ENCODE peak calls at places on chromosomes 13 and 19, in five cellular contexts. Z is neural progenitor cell, M is fibroblast of lung, Y is endothelial cell of umbilical vein, O is GM23338. B is an unnamed sample.

GRCh38 chr13:43159007-43159406 is 135.6 kb downstream of the DNAJC15 start:
- DNase-seq in O (peak), M (peak), Y (peak), Z (no peak), B (no peak)

GRCh38 chr19:1251503-1252220 is 3.3 kb downstream of the MIDN start:
- DNase-seq in Y (peak), M (no peak), O (no peak), Z (peak), B (peak)

GRCh38 chr13:109156181-109156935 is 526.9 kb downstream of the MYO16 start:
- DNase-seq in M (peak), Z (no peak), O (no peak), Y (peak), B (no peak)

GRCh38 chr19:5292843-5293606 is 47.6 kb downstream of the PTPRS start:
- DNase-seq in O (peak), M (peak), Y (peak), Z (peak), B (peak)

GRCh38 chr13:29901714-29902631 is 51.6 kb upstream of the UBL3 start:
- DNase-seq in M (peak), Z (no peak), O (no peak), Y (peak), B (peak)

GRCh38 chr13:72458701-72459100 is 268.7 kb downstream of the MZT1 start:
- DNase-seq in M (peak), Y (no peak), O (peak), Z (peak), B (no peak)

GRCh38 chr13:46893221-46893620 is 3.6 kb downstream of the HTR2A start:
- DNase-seq in Z (peak), M (no peak), Y (no peak), O (peak), B (no peak)

GRCh38 chr13:25371608-25372274 is at the start of gene ATP8A2:
- DNase-seq in M (peak), O (peak), Y (no peak), Z (peak), B (peak)

GRCh38 chr19:52992109-52993004 is 21.4 kb upstream of the ERVV-1 start:
- DNase-seq in O (peak), M (peak), Z (peak), Y (peak), B (peak)

GRCh38 chr13:109209526-109209925 is 576.9 kb downstream of the IRS2 start:
- DNase-seq in Z (no peak), Y (no peak), M (no peak), O (no peak), B (no peak)

GRCh38 chr13:113033498-113033897 is 64.5 kb downstream of the MCF2L start:
- DNase-seq in Y (no peak), M (no peak), Z (no peak), O (no peak), B (no peak)

GRCh38 chr19:40907968-40908735 is 26.1 kb upstream of the CYP2A7 start:
- DNase-seq in Y (no peak), Z (peak), M (no peak), O (peak), B (no peak)

GRCh38 chr19:46431824-46432223 is 3.1 kb upstream of the PNMA8C start:
- DNase-seq in Y (no peak), M (no peak), O (peak), Z (no peak), B (no peak)

GRCh38 chr13:21203132-21203531 is 26.7 kb downstream of the MRPL57 start:
- DNase-seq in M (no peak), O (no peak), Z (no peak), Y (no peak), B (no peak)

GRCh38 chr13:72886272-72887062 is 104.5 kb downstream of the PIBF1 start:
- DNase-seq in M (peak), Z (no peak), Y (no peak), O (no peak), B (no peak)

GRCh38 chr19:48487544-48487943 is 18.4 kb downstream of the CYTH2 start:
- DNase-seq in Z (no peak), O (no peak), M (no peak), Y (no peak), B (no peak)

GRCh38 chr13:84037937-84038464 is 155.7 kb upstream of the SLITRK1 start:
- DNase-seq in M (no peak), Y (no peak), Z (peak), O (no peak), B (no peak)

GRCh38 chr13:26445092-26445491 is 112.4 kb upstream of the WASF3 start:
- DNase-seq in O (peak), M (no peak), Y (no peak), Z (no peak), B (no peak)

GRCh38 chr19:13092206-13092605 is 10.5 kb downstream of the LYL1 start:
- DNase-seq in M (no peak), Z (no peak), O (no peak), Y (no peak), B (no peak)

GRCh38 chr19:47679251-47679900 is 33.8 kb upstream of the EHD2 start:
- DNase-seq in M (no peak), Y (no peak), O (no peak), Z (no peak), B (no peak)

GRCh38 chr19:33887891-33888290 is 91.2 kb downstream of the KCTD15 start:
- DNase-seq in M (no peak), O (no peak), Y (no peak), Z (no peak), B (no peak)

GRCh38 chr13:94228781-94229180 is 250.7 kb downstream of the DCT start:
- DNase-seq in Z (no peak), Y (no peak), O (no peak), M (peak), B (no peak)

GRCh38 chr13:106612688-106613087 is 44.8 kb upstream of the ARGLU1 start:
- DNase-seq in Y (no peak), O (no peak), M (no peak), Z (no peak), B (peak)

GRCh38 chr13:112928958-112929777 is 39.8 kb upstream of the MCF2L start:
- DNase-seq in Y (peak), M (peak), Z (no peak), O (no peak), B (peak)

GRCh38 chr19:33798701-33799111 is 2.0 kb downstream of the KCTD15 start:
- DNase-seq in M (peak), Z (peak), Y (peak), O (peak), B (no peak)

GRCh38 chr13:33279898-33280549 is 5.5 kb downstream of the STARD13 start:
- DNase-seq in O (no peak), Y (peak), M (peak), Z (no peak), B (peak)

GRCh38 chr19:7970716-7971448 is 27.4 kb upstream of the TIMM44 start:
- DNase-seq in Z (peak), Y (peak), M (peak), O (peak), B (peak)

GRCh38 chr19:51560339-51560738 is 10.7 kb upstream of the ZNF175 start:
- DNase-seq in Y (no peak), M (no peak), O (peak), Z (no peak), B (no peak)

GRCh38 chr13:77136902-77137420 is 110.0 kb upstream of the FBXL3 start:
- DNase-seq in Z (no peak), Y (no peak), M (peak), O (peak), B (no peak)

GRCh38 chr19:32336259-32337111 is 8.9 kb upstream of the ZNF507 start:
- DNase-seq in M (no peak), Z (no peak), O (no peak), Y (no peak), B (peak)

GRCh38 chr19:19538077-19538764 is at the start of gene CILP2:
- DNase-seq in Z (peak), M (no peak), Y (no peak), O (peak), B (peak)

GRCh38 chr19:13118424-13119193 is 545 bp downstream of the NACC1 start:
- DNase-seq in Y (no peak), M (peak), Z (peak), O (peak), B (peak)

GRCh38 chr19:17246681-17247425 is 1.1 kb upstream of the NR2F6 start:
- DNase-seq in Y (no peak), Z (no peak), O (peak), M (peak), B (peak)

GRCh38 chr13:71613347-71613746 is 253.7 kb downstream of the DACH1 start:
- DNase-seq in Y (peak), M (no peak), O (no peak), Z (no peak), B (no peak)

GRCh38 chr19:4278926-4279529 is at the start of gene SHD:
- DNase-seq in Z (peak), Y (no peak), O (peak), M (no peak), B (no peak)

GRCh38 chr19:19514215-19514633 is 1.1 kb downstream of the TSSK6 start:
- DNase-seq in Y (peak), O (no peak), M (peak), Z (no peak), B (no peak)

GRCh38 chr13:24271611-24272451 is 37.5 kb upstream of the C1QTNF9 start:
- DNase-seq in O (no peak), Z (peak), M (peak), Y (peak), B (peak)

GRCh38 chr19:12994701-12995595 is at the start of gene NFIX:
- DNase-seq in Z (peak), O (peak), M (peak), Y (peak), B (peak)

DNA sequence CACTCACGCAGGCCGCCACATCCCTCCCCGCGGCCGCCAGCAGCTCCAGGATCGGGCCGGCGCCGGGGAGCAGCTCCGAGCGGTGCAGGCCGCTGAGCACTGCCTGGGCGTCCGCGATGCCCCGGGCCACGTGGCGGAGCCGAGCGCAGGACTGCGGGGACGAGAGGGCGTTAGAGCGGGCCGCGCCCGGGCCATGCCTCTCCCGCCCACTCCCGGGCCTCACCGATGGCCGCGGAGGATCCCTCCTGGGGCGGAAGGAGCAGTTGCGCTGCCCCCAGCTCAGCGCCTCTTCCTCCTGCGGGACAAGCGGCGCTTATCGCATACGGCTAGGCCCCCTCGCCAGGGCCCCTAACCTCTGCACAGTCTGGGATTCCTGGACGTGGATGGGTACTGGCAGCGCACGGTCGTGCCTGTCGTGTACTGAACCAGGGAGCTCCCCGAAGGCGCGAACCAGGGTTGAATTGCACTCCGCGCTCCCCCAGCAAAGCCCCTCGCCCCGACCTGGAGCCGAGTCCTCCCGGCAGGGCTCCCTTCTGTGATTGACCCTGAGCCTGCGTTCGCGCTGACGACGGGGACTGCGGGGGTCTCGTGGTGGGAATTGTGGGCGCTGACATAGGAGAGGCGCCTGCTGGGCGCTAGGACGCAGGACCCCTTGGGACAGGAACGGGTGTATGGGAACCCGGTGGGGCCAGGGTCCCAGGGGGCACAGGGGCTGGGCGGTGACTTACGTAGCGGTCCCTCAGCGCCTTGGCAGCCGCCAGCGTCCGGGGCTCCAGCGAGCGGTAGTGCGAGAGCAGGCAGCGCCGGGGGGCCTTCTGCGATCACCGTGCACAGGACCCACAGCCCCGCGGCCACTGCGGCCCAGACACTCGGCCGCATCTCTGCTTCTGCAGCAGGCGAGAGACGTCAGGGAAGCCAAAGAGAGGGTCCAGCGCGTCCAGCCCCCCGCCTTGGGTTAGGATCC is 673 bp downstream of the IFNL4 start:
- DNase-seq in Y (no peak), Z (peak), M (peak), O (peak), B (peak)
- TF ChIP-seq EZH2 in Y (peak), Z (peak), M (peak), O (peak), B (peak)

GRCh38 chr13:92805766-92806165 is 420.8 kb upstream of the GPC6 start:
- DNase-seq in O (no peak), Z (no peak), Y (no peak), M (no peak), B (no peak)
- H3K4me2 ChIP-seq in O (no peak), Z (no peak), Y (no peak), M (peak), B (peak)

DNA sequence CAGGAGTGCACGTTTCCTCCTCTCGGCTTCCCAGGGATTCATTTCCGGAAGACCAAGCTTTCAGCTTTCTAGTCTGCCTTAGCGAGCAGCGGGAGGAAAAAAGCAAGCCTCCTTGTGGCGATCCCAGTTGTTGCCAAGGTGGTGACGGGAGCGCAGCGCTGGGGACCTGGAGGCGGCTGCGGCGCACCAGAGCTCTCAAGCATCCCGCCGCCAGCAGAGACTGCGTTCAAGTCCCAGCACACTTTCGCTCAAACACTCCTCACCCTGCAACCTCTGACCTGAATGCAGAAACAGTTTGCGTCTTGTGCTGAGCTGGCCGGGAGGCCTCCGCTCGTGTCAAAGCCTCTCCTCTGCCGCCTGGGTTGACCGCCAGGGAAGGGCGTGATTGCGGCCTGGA is 4.9 kb downstream of the GSX1 start:
- DNase-seq in Y (peak), O (peak), M (peak), Z (peak), B (peak)
- TF ChIP-seq EZH2 in Y (peak), O (peak), M (peak), Z (peak), B (peak)

GRCh38 chr19:43544077-43544476 is 11.1 kb downstream of the ZNF575 start:
- DNase-seq in M (no peak), Z (no peak), Y (no peak), O (no peak), B (no peak)
- H3K4me2 ChIP-seq in M (no peak), Z (no peak), Y (no peak), O (no peak), B (no peak)

DNA sequence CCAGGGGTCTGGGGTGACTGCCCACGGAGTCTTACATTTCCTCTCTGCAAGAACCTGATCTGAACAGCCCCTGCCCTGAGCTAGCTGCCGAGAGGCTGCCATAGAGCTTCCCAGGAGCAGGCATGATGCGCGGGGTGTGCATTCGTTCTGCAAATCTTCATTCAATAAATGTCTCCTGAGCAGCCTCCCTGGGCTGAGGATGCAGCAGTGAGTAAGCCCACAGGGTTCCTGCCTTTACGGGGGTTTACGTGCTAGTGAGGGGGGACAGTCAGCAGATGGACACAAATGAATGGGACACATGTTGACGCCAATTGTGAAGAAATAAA is 1.6 kb upstream of the SHISA7 start:
- DNase-seq in O (no peak), Z (no peak), M (no peak), Y (no peak), B (no peak)
- TF ChIP-seq EZH2 in O (no peak), Z (no peak), M (no peak), Y (no peak), B (no peak)

GRCh38 chr19:15615526-15615925 is 508 bp downstream of the CYP4F8 start:
- DNase-seq in Z (no peak), M (no peak), Y (no peak), O (no peak), B (no peak)

GRCh38 chr19:15618321-15618720 is 3.3 kb downstream of the CYP4F8 start:
- DNase-seq in M (no peak), Y (no peak), O (no peak), Z (no peak), B (no peak)

GRCh38 chr19:15614507-15615379 is at the start of gene CYP4F8:
- DNase-seq in O (no peak), Y (no peak), Z (no peak), M (no peak), B (no peak)

GRCh38 chr19:15616627-15617270 is 1.7 kb downstream of the CYP4F8 start:
- DNase-seq in Z (no peak), M (no peak), Y (no peak), O (no peak), B (no peak)

GRCh38 chr19:15616183-15616582 is 1.2 kb downstream of the CYP4F8 start:
- DNase-seq in M (no peak), Y (no peak), Z (no peak), O (no peak), B (no peak)
- H3K4me2 ChIP-seq in M (no peak), Y (no peak), Z (no peak), O (no peak), B (no peak)